ENCODE peak calls at places on chromosomes 5 and 9, in seven cellular contexts. J is CD4-positive, alpha-beta memory T cell; G is neural progenitor cell; D is psoas muscle; F is upper lobe of right lung; P is Peyer's patch; K is IMR-90. U is an unnamed sample.

GRCh38 chr9:89647366-89648128 is 42.7 kb downstream of the GADD45G start:
- DNase-seq in G (no peak), J (no peak), P (no peak), F (no peak), D (no peak), K (no peak), U (no peak)

GRCh38 chr5:2686296-2686695 is 65.2 kb downstream of the IRX2 start:
- DNase-seq in G (peak; percentile 28), K (no peak), D (no peak), P (no peak), J (no peak), F (no peak), U (no peak)

GRCh38 chr5:39905356-39905755 is 480.6 kb upstream of the DAB2 start:
- DNase-seq in F (no peak), D (no peak), K (no peak), P (no peak), J (no peak), G (no peak), U (no peak)

GRCh38 chr5:35114698-35115097 is 66.9 kb upstream of the AGXT2 start:
- DNase-seq in D (no peak), K (no peak), J (no peak), P (no peak), G (no peak), F (no peak), U (no peak)

GRCh38 chr5:140312067-140312790 is 9.3 kb upstream of the PFDN1 start:
- DNase-seq in J (no peak), F (no peak), K (peak; percentile 99), P (no peak), D (no peak), G (no peak), U (no peak)

GRCh38 chr9:17799383-17799782 is 220.5 kb downstream of the SH3GL2 start:
- DNase-seq in P (no peak), F (no peak), K (peak; percentile 20), J (no peak), D (no peak), G (no peak), U (no peak)

GRCh38 chr5:15929616-15930303 is 249.8 kb downstream of the MARCHF11 start:
- DNase-seq in P (no peak), J (no peak), D (no peak), K (peak; percentile 90), F (no peak), G (no peak), U (no peak)

GRCh38 chr5:93252165-93252564 is 328.9 kb downstream of the NR2F1-AS1 start:
- DNase-seq in D (no peak), P (no peak), J (no peak), G (peak; percentile 10), K (no peak), F (no peak), U (no peak)

GRCh38 chr9:74527718-74528117 is 30.6 kb downstream of the RORB start:
- DNase-seq in D (no peak), F (no peak), P (no peak), J (no peak), K (no peak), G (no peak), U (no peak)

GRCh38 chr5:81265101-81265500 is 32.0 kb downstream of the CKMT2 start:
- DNase-seq in G (no peak), K (peak; percentile 66), F (no peak), D (no peak), J (no peak), P (no peak), U (no peak)

GRCh38 chr5:147448766-147449165 is 61.1 kb downstream of the DPYSL3 start:
- DNase-seq in D (no peak), J (no peak), K (peak; percentile 41), P (no peak), G (no peak), F (no peak), U (no peak)

GRCh38 chr9:95062601-95063065 is 254.9 kb downstream of the FANCC start:
- DNase-seq in F (no peak), G (no peak), J (no peak), K (no peak), P (no peak), D (no peak), U (no peak)

GRCh38 chr9:110842169-110842568 is 173.6 kb downstream of the MUSK start:
- DNase-seq in P (no peak), K (no peak), F (no peak), J (no peak), G (no peak), D (no peak), U (no peak)

GRCh38 chr5:133144245-133144981 is 92.6 kb downstream of the HSPA4 start:
- DNase-seq in G (no peak), K (no peak), P (no peak), J (no peak), D (no peak), F (no peak), U (no peak)

GRCh38 chr5:150377964-150378694 is 20.6 kb downstream of the TCOF1 start:
- DNase-seq in K (peak; percentile 99), P (no peak), J (no peak), F (no peak), G (no peak), D (no peak), U (no peak)

GRCh38 chr9:90801175-90801506 is 478 bp upstream of the SYK start:
- DNase-seq in P (peak; percentile 40), F (no peak), K (no peak), D (no peak), G (no peak), J (no peak), U (no peak)
- H3K4me3 ChIP-seq in P (peak overlapping the region; percentile 78), F (peak overlapping the region; percentile 59), K (no peak overlapping the region), D (peak overlapping the region; percentile 57), G (peak overlapping the region; percentile 56), J (no peak overlapping the region), U (no peak overlapping the region)

DNA sequence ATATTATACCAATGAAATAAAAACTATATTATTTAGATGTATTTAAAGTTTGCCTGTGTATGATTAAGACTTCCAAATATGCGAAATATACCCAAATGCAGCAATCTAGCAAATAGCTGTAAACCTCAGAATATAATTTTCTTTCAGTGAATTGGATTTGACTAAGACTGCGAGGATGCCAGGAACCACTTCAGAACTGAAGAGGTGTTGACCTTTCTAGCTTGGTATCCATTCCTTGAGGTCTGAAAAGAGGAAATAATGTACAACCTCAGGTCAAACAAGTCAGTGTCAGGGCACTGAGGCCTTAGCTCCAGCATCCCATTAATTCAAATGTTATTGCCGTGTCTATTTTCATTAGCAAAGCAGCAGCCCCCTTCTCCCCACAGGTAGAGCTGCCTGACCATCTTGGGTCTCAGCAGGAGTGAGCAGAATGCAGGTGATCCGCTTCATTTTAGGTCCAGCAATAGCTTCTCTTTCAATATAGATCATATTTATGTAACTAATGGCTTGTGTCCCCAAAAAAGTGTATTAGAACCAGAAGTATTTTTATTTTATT is 100.1 kb downstream of the KIAA1958 start:
- DNase-seq in J (no peak), D (no peak), G (no peak), F (no peak), K (peak; percentile 42), P (no peak), U (no peak)
- H3K4me1 ChIP-seq in J (no peaks in the 10 kb centered on the region), D (no peaks in the 10 kb centered on the region), G (peaks cover 13% of the 10 kb centered on the region), F (no peaks in the 10 kb centered on the region), K (peaks cover 2% of the 10 kb centered on the region), P (no peaks in the 10 kb centered on the region), U (peaks cover 27% of the 10 kb centered on the region)

DNA sequence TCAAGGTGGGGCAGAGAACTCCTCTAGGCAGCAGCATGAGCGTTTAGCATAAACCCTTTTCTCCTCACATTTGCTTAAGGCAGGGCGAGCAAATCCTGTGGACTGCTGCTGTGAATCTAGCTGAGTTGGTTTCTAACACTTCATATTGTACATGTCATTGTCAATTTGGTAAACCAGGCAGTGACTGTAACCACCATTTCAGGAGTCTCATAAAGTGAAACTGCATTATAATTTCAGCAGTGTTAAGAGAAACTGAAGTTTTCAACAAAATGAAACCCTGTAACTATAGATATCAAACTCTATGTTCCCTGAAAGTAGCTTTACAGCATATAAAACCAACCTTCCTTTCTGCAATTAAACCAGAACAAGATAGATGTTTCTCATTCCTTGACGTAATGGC is 45.8 kb upstream of the MAN2A1 start:
- DNase-seq in J (no peak), G (no peak), F (no peak), K (no peak), D (no peak), P (no peak), U (no peak)
- H3K4me3 ChIP-seq in J (no peak overlapping the region), G (no peak overlapping the region), F (no peak overlapping the region), K (no peak overlapping the region), D (no peak overlapping the region), P (no peak overlapping the region), U (no peak overlapping the region)

GRCh38 chr9:77960356-77961153 is 71.1 kb downstream of the GNAQ start:
- DNase-seq in F (no peak), J (no peak), K (no peak), P (no peak), G (peak; percentile 80), D (no peak), U (peak; percentile 37)
- H3K4me1 ChIP-seq in F (peaks cover 41% of the 10 kb centered on the region), J (peaks cover 27% of the 10 kb centered on the region), K (peaks cover 6% of the 10 kb centered on the region), P (no peaks in the 10 kb centered on the region), G (peaks cover 41% of the 10 kb centered on the region), D (peaks cover 12% of the 10 kb centered on the region), U (peaks cover 12% of the 10 kb centered on the region)

DNA sequence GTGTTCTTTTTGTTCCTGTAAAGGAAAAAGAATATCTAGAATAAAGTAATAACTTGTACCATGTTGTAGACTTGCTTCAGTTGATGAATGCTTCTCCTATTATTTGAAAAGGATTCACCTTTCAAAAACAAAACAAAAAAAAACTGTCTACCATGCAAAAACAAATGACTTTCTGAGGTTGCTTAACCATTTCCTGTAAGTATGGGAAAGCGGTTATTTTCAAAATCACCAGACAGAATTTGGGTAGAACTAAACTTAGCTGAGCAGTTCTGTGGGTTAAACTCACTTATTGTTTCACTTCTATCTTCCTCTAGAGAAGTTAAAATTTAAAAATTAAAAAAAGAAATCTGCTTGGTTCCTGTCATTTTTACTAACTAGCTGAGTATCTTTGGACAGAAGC is 25.2 kb downstream of the LNPEP start:
- DNase-seq in K (no peak), J (peak; percentile 67), G (no peak), F (no peak), D (no peak), P (no peak), U (no peak)
- H3K4me3 ChIP-seq in K (no peak overlapping the region), J (no peak overlapping the region), G (no peak overlapping the region), F (no peak overlapping the region), D (no peak overlapping the region), P (no peak overlapping the region), U (no peak overlapping the region)

DNA sequence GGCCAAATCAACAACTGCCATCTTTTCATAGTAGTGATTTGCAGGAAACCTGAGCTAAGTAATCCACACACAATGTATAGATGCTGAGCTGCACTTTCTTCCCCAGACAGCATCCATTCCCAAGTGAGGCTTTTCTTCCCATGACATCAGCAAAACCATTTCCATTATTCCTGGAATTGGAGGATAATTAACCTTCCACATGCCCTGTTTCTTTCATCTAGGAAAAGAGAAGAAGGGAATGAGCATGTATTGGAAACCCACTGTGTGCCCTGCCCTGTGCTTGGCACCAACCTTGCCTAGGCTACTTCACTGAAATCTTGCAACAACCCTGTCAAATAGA is 268.1 kb downstream of the ZSWIM6 start:
- DNase-seq in K (no peak), D (no peak), J (no peak), F (no peak), P (no peak), G (no peak), U (no peak)
- H3K4me1 ChIP-seq in K (peaks cover 14% of the 10 kb centered on the region), D (no peaks in the 10 kb centered on the region), J (no peaks in the 10 kb centered on the region), F (peaks cover 11% of the 10 kb centered on the region), P (no peaks in the 10 kb centered on the region), G (peaks cover 14% of the 10 kb centered on the region), U (peaks cover 7% of the 10 kb centered on the region)